ENCODE peak calls at places on chromosomes 4 and X, in four cellular contexts. O is adrenal gland, Y is GM04504, U is amniotic stem cell. J is an unnamed sample.

GRCh38 chrX:108261541-108262218 is 170.1 kb downstream of the ATG4A start:
- DNase-seq in Y (no peak), O (no peak), U (no peak), J (no peak)

GRCh38 chr4:108693819-108694218 is 43.4 kb downstream of the OSTC start:
- DNase-seq in O (no peak), Y (no peak), U (no peak), J (no peak)

GRCh38 chrX:117996918-117997480 is 119.6 kb downstream of the KLHL13 start:
- DNase-seq in U (no peak), O (no peak), Y (no peak), J (no peak)

GRCh38 chr4:69070590-69070989 is 25.7 kb upstream of the UGT2B7 start:
- DNase-seq in O (no peak), Y (no peak), U (no peak), J (no peak)

GRCh38 chrX:34130501-34130900 is 1.6 kb downstream of the FAM47A start:
- DNase-seq in Y (no peak), U (no peak), O (no peak), J (no peak)

GRCh38 chrX:101057095-101057714 is 5.3 kb upstream of the TRMT2B start:
- DNase-seq in O (no peak), Y (no peak), U (no peak), J (no peak)

GRCh38 chr4:145909773-145910172 is 28.9 kb downstream of the ZNF827 start:
- DNase-seq in U (no peak), Y (no peak), O (no peak), J (no peak)

GRCh38 chr4:87017580-87018061 is 82.8 kb downstream of the AFF1 start:
- DNase-seq in U (no peak), O (no peak), Y (no peak), J (no peak)

GRCh38 chrX:7086384-7086783 is 61.1 kb upstream of the STS start:
- DNase-seq in O (no peak), U (no peak), Y (no peak), J (no peak)

GRCh38 chr4:7399433-7400234 is 35.1 kb downstream of the PSAPL1 start:
- DNase-seq in U (no peak), O (peak; percentile 8), Y (no peak), J (peak; percentile 3)

GRCh38 chr4:168656055-168656660 is 159.3 kb downstream of the PALLD start:
- DNase-seq in O (no peak), Y (peak; percentile 71), U (peak; percentile 61), J (no peak)

GRCh38 chrX:149909324-149910177 is 19.8 kb upstream of the HSFX4 start:
- DNase-seq in Y (no peak), U (no peak), O (no peak), J (no peak)

GRCh38 chrX:154750301-154751120 is at the start of gene GAB3:
- DNase-seq in Y (no peak), O (no peak), U (no peak), J (peak; percentile 66)

GRCh38 chrX:106022238-106022637 is 16.3 kb downstream of the SERPINA7 start:
- DNase-seq in O (no peak), U (no peak), Y (no peak), J (no peak)

GRCh38 chr4:1494416-1495315 is 88.4 kb upstream of the NKX1-1 start:
- DNase-seq in U (no peak), O (no peak), Y (no peak), J (peak; percentile 49)

GRCh38 chrX:68584221-68584620 is 63.2 kb upstream of the STARD8 start:
- DNase-seq in O (no peak), Y (no peak), U (no peak), J (no peak)

GRCh38 chrX:73944582-73944947 is 359.4 kb upstream of the ZCCHC13 start:
- DNase-seq in O (no peak), U (no peak), Y (peak; percentile 3), J (peak; percentile 20)

GRCh38 chrX:40552768-40553167 is 28.0 kb upstream of the ATP6AP2 start:
- DNase-seq in Y (no peak), U (no peak), O (no peak), J (peak; percentile 34)

GRCh38 chr4:144557404-144557803 is 88.6 kb upstream of the HHIP start:
- DNase-seq in Y (no peak), U (no peak), O (no peak), J (no peak)

GRCh38 chr4:8641256-8641655 is 48.7 kb downstream of the CPZ start:
- DNase-seq in O (no peak), Y (no peak), U (no peak), J (no peak)

GRCh38 chr4:2767046-2767704 is 11.0 kb upstream of the TNIP2 start:
- DNase-seq in Y (no peak), U (no peak), O (no peak), J (no peak)

GRCh38 chrX:22206781-22207180 is 65.9 kb upstream of the CBLL2 start:
- DNase-seq in Y (no peak), U (no peak), O (no peak), J (no peak)

GRCh38 chr4:155339999-155340398 is 36.8 kb downstream of the MAP9 start:
- DNase-seq in Y (no peak), O (no peak), U (no peak), J (no peak)

GRCh38 chrX:40687169-40687568 is 39.8 kb upstream of the CXorf38 start:
- DNase-seq in Y (no peak), U (no peak), O (no peak), J (no peak)

GRCh38 chr4:139229534-139230039 is 50.4 kb downstream of the MGARP start:
- DNase-seq in U (peak; percentile 47), O (no peak), Y (peak; percentile 37), J (peak; percentile 42)

GRCh38 chr4:169601016-169601771 is 11.2 kb downstream of the NEK1 start:
- DNase-seq in O (no peak), U (no peak), Y (no peak), J (no peak)